ENCODE peak calls at places on chromosomes 1 and 21, in eight cellular contexts. Q, E, V, R, P, K, I and H are unnamed samples. For H3K9me3, the result is how much of the 10 kb centered on the place peaks cover.

GRCh38 chr1:38277646-38278045 is 231.1 kb upstream of the POU3F1 start:
- DNase-seq in Q (no peak), E (no peak), V (no peak), R (no peak), P (no peak), K (no peak), I (no peak), H (no peak)

GRCh38 chr1:27971674-27972073 is 11.9 kb downstream of the XKR8 start:
- DNase-seq in Q (no peak), E (no peak), V (peak), R (no peak), P (no peak), K (peak), I (peak), H (no peak)

GRCh38 chr1:114549137-114549536 is 32.3 kb downstream of the BCAS2 start:
- DNase-seq in Q (no peak), E (no peak), V (peak), R (no peak), P (no peak), K (no peak), I (peak), H (no peak)

GRCh38 chr21:44582980-44583799 is 2.8 kb upstream of the KRTAP10-5 start:
- DNase-seq in Q (no peak), E (no peak), V (peak), R (no peak), P (no peak), K (no peak), I (no peak), H (no peak)

GRCh38 chr21:44082648-44083436 is 24.4 kb upstream of the PWP2 start:
- DNase-seq in Q (no peak), E (no peak), V (no peak), R (peak), P (no peak), K (no peak), I (no peak), H (peak)

GRCh38 chr21:31397939-31398338 is 53.9 kb upstream of the TIAM1 start:
- DNase-seq in Q (no peak), E (no peak), V (no peak), R (no peak), P (no peak), K (no peak), I (no peak), H (no peak)

GRCh38 chr1:156262461-156263287 is 14.8 kb upstream of the PAQR6 start:
- DNase-seq in Q (no peak), E (no peak), V (peak), R (peak), P (no peak), K (no peak), I (peak), H (no peak)

GRCh38 chr1:63945943-63946342 is 172.1 kb downstream of the ROR1 start:
- DNase-seq in Q (no peak), E (no peak), V (no peak), R (no peak), P (no peak), K (no peak), I (no peak), H (no peak)

GRCh38 chr1:76503100-76503499 is 364.2 kb upstream of the ST6GALNAC5 start:
- DNase-seq in Q (no peak), E (no peak), V (no peak), R (no peak), P (no peak), K (no peak), I (no peak), H (no peak)
- H3K9me3 ChIP-seq in Q (under half), E (under half), V (under half), R (under half), P (under half), K (under half), I (under half), H (under half)

GRCh38 chr1:239067058-239067457 is 319.3 kb upstream of the CHRM3 start:
- DNase-seq in Q (no peak), E (no peak), V (no peak), R (no peak), P (no peak), K (no peak), I (no peak), H (no peak)
- H3K9me3 ChIP-seq in Q (under half), E (under half), V (under half), R (under half), P (under half), K (under half), I (under half), H (under half)

DNA sequence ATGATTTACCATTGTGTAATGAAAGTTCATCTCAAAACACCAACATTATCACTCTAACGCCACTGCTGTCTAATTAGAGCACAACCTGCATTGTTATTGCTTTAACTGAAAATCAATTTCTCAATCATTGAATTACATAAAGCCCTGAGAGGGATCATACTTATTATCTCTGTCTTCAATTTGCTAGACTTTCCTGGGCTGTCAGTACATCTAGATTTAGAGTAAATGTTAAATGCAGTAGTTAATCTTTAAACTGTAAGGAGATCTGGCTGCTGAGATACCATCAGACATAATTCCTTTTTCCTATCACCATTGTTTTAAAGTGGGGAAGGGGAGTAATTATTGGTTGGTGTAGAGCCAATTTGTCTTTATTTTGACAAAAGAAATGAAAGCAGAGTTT is 1995.1 kb downstream of the MRPL39 start:
- DNase-seq in Q (no peak), E (no peak), V (no peak), R (no peak), P (no peak), K (no peak), I (no peak), H (no peak)
- H3K9me3 ChIP-seq in Q (under half), E (under half), V (under half), R (under half), P (under half), K (under half), I (under half), H (under half)

GRCh38 chr1:151905070-151905442 is 4.3 kb downstream of the THEM4 start:
- DNase-seq in Q (no peak), E (no peak), V (peak), R (no peak), P (no peak), K (no peak), I (no peak), H (no peak)
- H3K9me3 ChIP-seq in Q (under half), E (under half), V (under half), R (under half), P (under half), K (under half), I (under half), H (under half)

GRCh38 chr1:247056071-247056470 is 22.5 kb downstream of the ZNF670 start:
- DNase-seq in Q (no peak), E (no peak), V (no peak), R (no peak), P (no peak), K (no peak), I (no peak), H (no peak)

GRCh38 chr1:247060771-247061170 is 17.8 kb downstream of the ZNF670 start:
- DNase-seq in Q (no peak), E (no peak), V (no peak), R (no peak), P (no peak), K (no peak), I (no peak), H (no peak)

DNA sequence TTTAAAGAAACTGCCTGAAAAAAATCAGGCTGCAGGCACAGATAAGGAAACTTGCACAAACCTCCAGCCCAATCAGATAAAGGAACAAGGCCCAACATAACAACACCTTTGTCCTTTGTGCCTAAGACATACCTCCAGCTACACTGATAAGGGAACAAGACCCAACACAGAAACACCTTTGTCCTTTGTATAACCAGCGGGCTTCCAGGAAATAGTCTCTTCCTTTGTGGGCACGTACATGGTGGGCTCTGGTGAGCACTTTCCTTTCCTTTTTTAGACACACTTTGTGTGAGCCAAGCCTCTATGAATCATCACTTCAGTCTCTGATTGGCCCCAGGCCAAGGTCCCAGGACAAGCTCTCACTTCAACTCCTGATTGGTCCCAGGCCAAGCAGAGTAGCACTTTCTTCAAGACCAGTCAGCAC is 23.6 kb downstream of the ZNF670 start:
- DNase-seq in Q (no peak), E (no peak), V (peak), R (no peak), P (no peak), K (peak), I (peak), H (no peak)
- H3K9me3 ChIP-seq in Q (under half), E (half or more), V (under half), R (under half), P (under half), K (half or more), I (under half), H (under half)